ENCODE peak calls at places on chromosomes 1 and 21, in nine cellular contexts. M is KG1, G is neural crest cell, E is KBM-7, S is colonic mucosa, L is anterior cingulate cortex, H is H54, F is breast epithelium, W is right cardiac atrium. N is an unnamed sample.

GRCh38 chr21:44480200-44481065 is 25.1 kb downstream of the LRRC3 start:
- DNase-seq in M (no peak), G (no peak), E (no peak), S (no peak), L (no peak), H (no peak), F (no peak), W (no peak), N (no peak)

GRCh38 chr1:240732390-240732789 is 120.4 kb upstream of the GREM2 start:
- DNase-seq in M (peak), G (no peak), E (peak), S (no peak), L (no peak), H (peak), F (no peak), W (no peak), N (peak)

GRCh38 chr21:45724345-45724961 is 80.9 kb downstream of the PCBP3 start:
- DNase-seq in M (no peak), G (no peak), E (no peak), S (no peak), L (no peak), H (no peak), F (no peak), W (peak), N (peak)

GRCh38 chr1:21030201-21030600 is 146.5 kb downstream of the EIF4G3 start:
- DNase-seq in M (no peak), G (no peak), E (no peak), S (no peak), L (no peak), H (no peak), F (no peak), W (no peak), N (no peak)

GRCh38 chr1:102897537-102897936 is 210.8 kb downstream of the COL11A1 start:
- DNase-seq in M (no peak), G (no peak), E (no peak), S (no peak), L (no peak), H (no peak), F (no peak), W (no peak), N (no peak)

GRCh38 chr1:27545876-27546275 is 55.9 kb upstream of the WASF2 start:
- DNase-seq in M (no peak), G (no peak), E (no peak), S (no peak), L (no peak), H (no peak), F (no peak), W (no peak), N (no peak)

GRCh38 chr1:206633708-206634121 is 1.6 kb upstream of the DYRK3 start:
- DNase-seq in M (no peak), G (no peak), E (no peak), S (no peak), L (no peak), H (peak), F (no peak), W (no peak), N (no peak)

GRCh38 chr21:35727830-35728229 is 332.5 kb downstream of the SETD4 start:
- DNase-seq in M (no peak), G (no peak), E (no peak), S (no peak), L (no peak), H (no peak), F (no peak), W (no peak), N (no peak)

GRCh38 chr1:224434447-224435317 is at the start of gene WDR26:
- DNase-seq in M (peak), G (peak), E (peak), S (peak), L (peak), H (peak), F (peak), W (peak), N (peak)

GRCh38 chr1:199789141-199789540 is 238.4 kb upstream of the NR5A2 start:
- DNase-seq in M (no peak), G (no peak), E (no peak), S (no peak), L (no peak), H (no peak), F (no peak), W (no peak), N (no peak)